ENCODE peak calls at places on chromosome 12, in ten cellular contexts. One of them, this sample, is unnamed. For H3K4me1 and H3K27me3, the result is how much of the 10 kb centered on the place peaks cover.

GRCh38 chr12:100877776-100878175 is 83.2 kb downstream of the ANO4 start:
- DNase-seq in MM.1S: no peak
- DNase-seq in fibroblast of lung: no peak
- DNase-seq in left ventricle myocardium inferior: no peak
- DNase-seq in CD8-positive, alpha-beta memory T cell: no peak
- DNase-seq in right lobe of liver: no peak
- DNase-seq in psoas muscle: no peak
- DNase-seq in endothelial cell of umbilical vein: no peak
- DNase-seq in adipocyte: peak
- DNase-seq in heart left ventricle: no peak
- DNase-seq in this sample: no peak

GRCh38 chr12:47811581-47812484 is 7.9 kb downstream of the HDAC7 start:
- DNase-seq in endothelial cell of umbilical vein: peak
- DNase-seq in heart left ventricle: peak
- DNase-seq in CD8-positive, alpha-beta memory T cell: no peak
- DNase-seq in fibroblast of lung: peak
- DNase-seq in psoas muscle: peak
- DNase-seq in adipocyte: peak
- DNase-seq in right lobe of liver: no peak
- DNase-seq in left ventricle myocardium inferior: peak
- DNase-seq in MM.1S: no peak
- DNase-seq in this sample: no peak

GRCh38 chr12:132261328-132262138 is 67.9 kb downstream of the GALNT9 start:
- DNase-seq in CD8-positive, alpha-beta memory T cell: no peak
- DNase-seq in endothelial cell of umbilical vein: no peak
- DNase-seq in right lobe of liver: no peak
- DNase-seq in fibroblast of lung: no peak
- DNase-seq in heart left ventricle: no peak
- DNase-seq in adipocyte: no peak
- DNase-seq in left ventricle myocardium inferior: no peak
- DNase-seq in psoas muscle: no peak
- DNase-seq in MM.1S: no peak
- DNase-seq in this sample: no peak

GRCh38 chr12:91555981-91556380 is 373.4 kb upstream of the DCN start:
- DNase-seq in heart left ventricle: no peak
- DNase-seq in fibroblast of lung: no peak
- DNase-seq in endothelial cell of umbilical vein: no peak
- DNase-seq in CD8-positive, alpha-beta memory T cell: no peak
- DNase-seq in adipocyte: no peak
- DNase-seq in left ventricle myocardium inferior: no peak
- DNase-seq in MM.1S: no peak
- DNase-seq in right lobe of liver: no peak
- DNase-seq in psoas muscle: no peak
- DNase-seq in this sample: no peak

GRCh38 chr12:32032205-32032810 is 73.1 kb downstream of the RESF1 start:
- DNase-seq in MM.1S: no peak
- DNase-seq in adipocyte: no peak
- DNase-seq in fibroblast of lung: peak
- DNase-seq in psoas muscle: no peak
- DNase-seq in right lobe of liver: no peak
- DNase-seq in endothelial cell of umbilical vein: peak
- DNase-seq in CD8-positive, alpha-beta memory T cell: no peak
- DNase-seq in left ventricle myocardium inferior: no peak
- DNase-seq in heart left ventricle: no peak
- DNase-seq in this sample: no peak

GRCh38 chr12:47896633-47897032 is 8.2 kb downstream of the VDR start:
- DNase-seq in CD8-positive, alpha-beta memory T cell: no peak
- DNase-seq in MM.1S: no peak
- DNase-seq in heart left ventricle: no peak
- DNase-seq in adipocyte: no peak
- DNase-seq in endothelial cell of umbilical vein: peak
- DNase-seq in fibroblast of lung: no peak
- DNase-seq in left ventricle myocardium inferior: no peak
- DNase-seq in right lobe of liver: no peak
- DNase-seq in psoas muscle: no peak
- DNase-seq in this sample: no peak

GRCh38 chr12:84375472-84375871 is 537.1 kb downstream of the SLC6A15 start:
- DNase-seq in adipocyte: peak
- DNase-seq in psoas muscle: no peak
- DNase-seq in CD8-positive, alpha-beta memory T cell: no peak
- DNase-seq in MM.1S: no peak
- DNase-seq in right lobe of liver: no peak
- DNase-seq in left ventricle myocardium inferior: no peak
- DNase-seq in heart left ventricle: no peak
- DNase-seq in fibroblast of lung: peak
- DNase-seq in endothelial cell of umbilical vein: no peak
- DNase-seq in this sample: no peak

GRCh38 chr12:75658826-75659823 is 147.7 kb upstream of the KRR1 start:
- DNase-seq in CD8-positive, alpha-beta memory T cell: no peak
- DNase-seq in fibroblast of lung: peak
- DNase-seq in right lobe of liver: no peak
- DNase-seq in heart left ventricle: no peak
- DNase-seq in MM.1S: no peak
- DNase-seq in adipocyte: peak
- DNase-seq in endothelial cell of umbilical vein: peak
- DNase-seq in psoas muscle: no peak
- DNase-seq in left ventricle myocardium inferior: no peak
- DNase-seq in this sample: no peak

GRCh38 chr12:79023784-79024183 is 159.2 kb downstream of the SYT1 start:
- DNase-seq in endothelial cell of umbilical vein: no peak
- DNase-seq in left ventricle myocardium inferior: no peak
- DNase-seq in MM.1S: no peak
- DNase-seq in psoas muscle: no peak
- DNase-seq in fibroblast of lung: peak
- DNase-seq in right lobe of liver: no peak
- DNase-seq in adipocyte: no peak
- DNase-seq in heart left ventricle: no peak
- DNase-seq in CD8-positive, alpha-beta memory T cell: no peak
- DNase-seq in this sample: no peak

GRCh38 chr12:104578453-104578852 is 121.7 kb downstream of the CHST11 start:
- DNase-seq in right lobe of liver: no peak
- DNase-seq in endothelial cell of umbilical vein: no peak
- DNase-seq in adipocyte: peak
- DNase-seq in left ventricle myocardium inferior: no peak
- DNase-seq in MM.1S: no peak
- DNase-seq in CD8-positive, alpha-beta memory T cell: no peak
- DNase-seq in heart left ventricle: no peak
- DNase-seq in fibroblast of lung: peak
- DNase-seq in psoas muscle: no peak
- DNase-seq in this sample: no peak

GRCh38 chr12:9868951-9869306 is 225 bp downstream of the CLEC2B start:
- DNase-seq in psoas muscle: no peak
- DNase-seq in CD8-positive, alpha-beta memory T cell: no peak
- DNase-seq in adipocyte: no peak
- DNase-seq in left ventricle myocardium inferior: no peak
- DNase-seq in right lobe of liver: no peak
- DNase-seq in MM.1S: no peak
- DNase-seq in endothelial cell of umbilical vein: no peak
- DNase-seq in fibroblast of lung: no peak
- DNase-seq in heart left ventricle: no peak
- DNase-seq in this sample: no peak

GRCh38 chr12:88493651-88494050 is 86.6 kb downstream of the KITLG start:
- DNase-seq in right lobe of liver: no peak
- DNase-seq in adipocyte: peak
- DNase-seq in endothelial cell of umbilical vein: no peak
- DNase-seq in left ventricle myocardium inferior: no peak
- DNase-seq in psoas muscle: no peak
- DNase-seq in CD8-positive, alpha-beta memory T cell: no peak
- DNase-seq in fibroblast of lung: peak
- DNase-seq in MM.1S: no peak
- DNase-seq in heart left ventricle: no peak
- DNase-seq in this sample: no peak

GRCh38 chr12:123732251-123732650 is 20.1 kb downstream of the ATP6V0A2 start:
- DNase-seq in heart left ventricle: no peak
- DNase-seq in CD8-positive, alpha-beta memory T cell: no peak
- DNase-seq in fibroblast of lung: no peak
- DNase-seq in left ventricle myocardium inferior: no peak
- DNase-seq in adipocyte: no peak
- DNase-seq in psoas muscle: no peak
- DNase-seq in endothelial cell of umbilical vein: peak
- DNase-seq in right lobe of liver: no peak
- DNase-seq in MM.1S: no peak
- DNase-seq in this sample: no peak

GRCh38 chr12:90959538-90960139 is 4.7 kb upstream of the CCER1 start:
- DNase-seq in right lobe of liver: no peak
- DNase-seq in psoas muscle: no peak
- DNase-seq in left ventricle myocardium inferior: no peak
- DNase-seq in MM.1S: peak
- DNase-seq in heart left ventricle: no peak
- DNase-seq in fibroblast of lung: peak
- DNase-seq in CD8-positive, alpha-beta memory T cell: no peak
- DNase-seq in endothelial cell of umbilical vein: peak
- DNase-seq in adipocyte: peak
- DNase-seq in this sample: peak

GRCh38 chr12:123149828-123150272 is 1.0 kb downstream of the PITPNM2 start:
- DNase-seq in CD8-positive, alpha-beta memory T cell: no peak
- DNase-seq in endothelial cell of umbilical vein: no peak
- DNase-seq in MM.1S: no peak
- DNase-seq in psoas muscle: no peak
- DNase-seq in heart left ventricle: peak
- DNase-seq in fibroblast of lung: no peak
- DNase-seq in right lobe of liver: no peak
- DNase-seq in left ventricle myocardium inferior: no peak
- DNase-seq in adipocyte: no peak
- DNase-seq in this sample: no peak

GRCh38 chr12:109559200-109559505 is 14.2 kb downstream of the MMAB start:
- DNase-seq in CD8-positive, alpha-beta memory T cell: no peak
- DNase-seq in heart left ventricle: no peak
- DNase-seq in MM.1S: no peak
- DNase-seq in fibroblast of lung: no peak
- DNase-seq in endothelial cell of umbilical vein: no peak
- DNase-seq in adipocyte: no peak
- DNase-seq in left ventricle myocardium inferior: no peak
- DNase-seq in psoas muscle: no peak
- DNase-seq in right lobe of liver: no peak
- DNase-seq in this sample: no peak

GRCh38 chr12:93133361-93133760 is 204.3 kb upstream of the EEA1 start:
- DNase-seq in left ventricle myocardium inferior: no peak
- DNase-seq in adipocyte: no peak
- DNase-seq in endothelial cell of umbilical vein: no peak
- DNase-seq in MM.1S: no peak
- DNase-seq in psoas muscle: no peak
- DNase-seq in CD8-positive, alpha-beta memory T cell: no peak
- DNase-seq in right lobe of liver: no peak
- DNase-seq in fibroblast of lung: no peak
- DNase-seq in heart left ventricle: no peak
- DNase-seq in this sample: no peak

GRCh38 chr12:99128246-99128645 is 483.2 kb downstream of the APAF1 start:
- DNase-seq in endothelial cell of umbilical vein: no peak
- DNase-seq in heart left ventricle: no peak
- DNase-seq in adipocyte: no peak
- DNase-seq in left ventricle myocardium inferior: no peak
- DNase-seq in CD8-positive, alpha-beta memory T cell: no peak
- DNase-seq in MM.1S: no peak
- DNase-seq in psoas muscle: no peak
- DNase-seq in right lobe of liver: no peak
- DNase-seq in fibroblast of lung: no peak
- DNase-seq in this sample: no peak

GRCh38 chr12:121065345-121065744 is 26.3 kb upstream of the OASL start:
- DNase-seq in CD8-positive, alpha-beta memory T cell: no peak
- DNase-seq in psoas muscle: no peak
- DNase-seq in endothelial cell of umbilical vein: no peak
- DNase-seq in heart left ventricle: no peak
- DNase-seq in fibroblast of lung: no peak
- DNase-seq in MM.1S: no peak
- DNase-seq in left ventricle myocardium inferior: no peak
- DNase-seq in right lobe of liver: no peak
- DNase-seq in adipocyte: no peak
- DNase-seq in this sample: no peak

GRCh38 chr12:54259194-54260011 is 20.5 kb downstream of the CBX5 start:
- DNase-seq in heart left ventricle: peak
- DNase-seq in adipocyte: peak
- DNase-seq in psoas muscle: peak
- DNase-seq in MM.1S: no peak
- DNase-seq in fibroblast of lung: peak
- DNase-seq in right lobe of liver: peak
- DNase-seq in endothelial cell of umbilical vein: peak
- DNase-seq in left ventricle myocardium inferior: peak
- DNase-seq in CD8-positive, alpha-beta memory T cell: no peak
- DNase-seq in this sample: peak
- H3K4me1 ChIP-seq in heart left ventricle: under half
- H3K4me1 ChIP-seq in adipocyte: under half
- H3K4me1 ChIP-seq in psoas muscle: under half
- H3K4me1 ChIP-seq in MM.1S: under half
- H3K4me1 ChIP-seq in fibroblast of lung: under half
- H3K4me1 ChIP-seq in right lobe of liver: under half
- H3K4me1 ChIP-seq in endothelial cell of umbilical vein: under half
- H3K4me1 ChIP-seq in left ventricle myocardium inferior: half or more
- H3K4me1 ChIP-seq in CD8-positive, alpha-beta memory T cell: under half
- H3K4me1 ChIP-seq in this sample: under half

GRCh38 chr12:6768385-6769002 is 2.3 kb downstream of the PTMS start:
- DNase-seq in left ventricle myocardium inferior: no peak
- DNase-seq in MM.1S: no peak
- DNase-seq in adipocyte: peak
- DNase-seq in CD8-positive, alpha-beta memory T cell: no peak
- DNase-seq in fibroblast of lung: peak
- DNase-seq in psoas muscle: no peak
- DNase-seq in endothelial cell of umbilical vein: peak
- DNase-seq in heart left ventricle: no peak
- DNase-seq in right lobe of liver: no peak
- DNase-seq in this sample: no peak
- H3K27me3 ChIP-seq in left ventricle myocardium inferior: under half
- H3K27me3 ChIP-seq in MM.1S: under half
- H3K27me3 ChIP-seq in adipocyte: under half
- H3K27me3 ChIP-seq in CD8-positive, alpha-beta memory T cell: under half
- H3K27me3 ChIP-seq in fibroblast of lung: under half
- H3K27me3 ChIP-seq in psoas muscle: under half
- H3K27me3 ChIP-seq in endothelial cell of umbilical vein: under half
- H3K27me3 ChIP-seq in heart left ventricle: under half
- H3K27me3 ChIP-seq in right lobe of liver: under half
- H3K27me3 ChIP-seq in this sample: under half

DNA sequence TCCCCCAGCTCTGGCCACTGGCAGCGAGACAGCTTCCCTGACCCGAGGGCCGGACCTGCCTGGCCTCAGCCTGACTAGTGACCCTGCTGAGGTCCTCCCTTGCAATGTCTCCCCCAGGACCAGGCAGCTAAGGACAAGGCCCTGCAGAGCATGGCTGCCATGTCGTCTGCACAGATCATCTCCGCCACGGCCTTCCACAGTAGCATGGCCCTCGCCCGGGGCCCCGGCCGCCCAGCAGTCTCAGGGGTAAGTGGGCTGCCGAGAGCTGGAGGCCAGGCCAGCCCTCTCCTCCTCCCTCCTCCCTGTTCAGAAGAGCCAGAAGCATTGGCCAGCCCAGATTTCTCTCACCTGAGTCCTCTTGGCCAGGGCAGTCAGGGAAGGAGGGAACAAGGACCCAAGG is 58.1 kb downstream of the TEAD4 start:
- DNase-seq in right lobe of liver: no peak
- DNase-seq in fibroblast of lung: no peak
- DNase-seq in left ventricle myocardium inferior: no peak
- DNase-seq in MM.1S: no peak
- DNase-seq in CD8-positive, alpha-beta memory T cell: no peak
- DNase-seq in heart left ventricle: no peak
- DNase-seq in endothelial cell of umbilical vein: no peak
- DNase-seq in adipocyte: no peak
- DNase-seq in psoas muscle: peak
- DNase-seq in this sample: no peak
- H3K4me1 ChIP-seq in right lobe of liver: under half
- H3K4me1 ChIP-seq in fibroblast of lung: under half
- H3K4me1 ChIP-seq in left ventricle myocardium inferior: under half
- H3K4me1 ChIP-seq in MM.1S: under half
- H3K4me1 ChIP-seq in CD8-positive, alpha-beta memory T cell: under half
- H3K4me1 ChIP-seq in heart left ventricle: under half
- H3K4me1 ChIP-seq in endothelial cell of umbilical vein: under half
- H3K4me1 ChIP-seq in adipocyte: under half
- H3K4me1 ChIP-seq in psoas muscle: under half
- H3K4me1 ChIP-seq in this sample: under half

GRCh38 chr12:57766464-57767311 is at the start of gene CYP27B1:
- DNase-seq in adipocyte: peak
- DNase-seq in MM.1S: no peak
- DNase-seq in right lobe of liver: no peak
- DNase-seq in endothelial cell of umbilical vein: no peak
- DNase-seq in psoas muscle: no peak
- DNase-seq in left ventricle myocardium inferior: peak
- DNase-seq in CD8-positive, alpha-beta memory T cell: no peak
- DNase-seq in fibroblast of lung: peak
- DNase-seq in heart left ventricle: no peak
- DNase-seq in this sample: no peak
- H3K27me3 ChIP-seq in adipocyte: under half
- H3K27me3 ChIP-seq in MM.1S: under half
- H3K27me3 ChIP-seq in right lobe of liver: under half
- H3K27me3 ChIP-seq in endothelial cell of umbilical vein: under half
- H3K27me3 ChIP-seq in psoas muscle: under half
- H3K27me3 ChIP-seq in left ventricle myocardium inferior: half or more
- H3K27me3 ChIP-seq in CD8-positive, alpha-beta memory T cell: under half
- H3K27me3 ChIP-seq in fibroblast of lung: under half
- H3K27me3 ChIP-seq in heart left ventricle: under half
- H3K27me3 ChIP-seq in this sample: under half